ENCODE peak calls at places on chromosomes 5 and 9, in nine cellular contexts. G, A, X, Q, S, M, C, P and R are unnamed samples.

GRCh38 chr5:54997081-54997480 is 11.7 kb upstream of the ESM1 start:
- DNase-seq in A (no peak), P (no peak), C (no peak), X (no peak), S (no peak), G (no peak), Q (no peak), M (no peak), R (no peak)

GRCh38 chr9:109109962-109110325 is 9.8 kb downstream of the TMEM245 start:
- DNase-seq in P (no peak), M (no peak), X (no peak), A (no peak), Q (no peak), G (no peak), S (no peak), C (no peak), R (no peak)

GRCh38 chr5:56415356-56415765 is 182.2 kb upstream of the ANKRD55 start:
- DNase-seq in P (no peak), X (no peak), M (no peak), Q (peak; percentile 58), C (no peak), A (peak; percentile 73), G (peak; percentile 59), S (peak; percentile 83), R (peak; percentile 28)

GRCh38 chr9:93576296-93577044 is at the start of gene PHF2:
- DNase-seq in S (no peak), C (no peak), X (no peak), P (peak; percentile 43), G (peak; percentile 48), A (peak; percentile 70), Q (no peak), M (no peak), R (no peak)

GRCh38 chr5:6713274-6714181 is at the start of gene TENT4A:
- DNase-seq in G (peak; percentile 50), X (no peak), S (no peak), A (peak; percentile 56), P (peak; percentile 54), C (peak; percentile 32), M (no peak), Q (no peak), R (peak; percentile 78)

GRCh38 chr9:85522459-85523092 is 219.2 kb downstream of the AGTPBP1 start:
- DNase-seq in X (peak; percentile 26), S (peak; percentile 38), M (no peak), Q (no peak), P (no peak), C (no peak), G (peak; percentile 59), A (peak; percentile 59), R (peak; percentile 66)

GRCh38 chr9:109418827-109419226 is 79.3 kb downstream of the PTPN3 start:
- DNase-seq in S (no peak), P (no peak), C (no peak), M (no peak), X (peak; percentile 42), A (no peak), G (no peak), Q (no peak), R (no peak)

GRCh38 chr9:136416914-136417313 is 6.5 kb downstream of the PMPCA start:
- DNase-seq in X (no peak), M (no peak), P (no peak), A (no peak), Q (no peak), C (no peak), G (no peak), S (no peak), R (no peak)

GRCh38 chr9:134353539-134353938 is 27.3 kb downstream of the RXRA start:
- DNase-seq in M (no peak), A (no peak), Q (no peak), S (no peak), P (no peak), G (no peak), C (no peak), X (no peak), R (peak; percentile 88)

GRCh38 chr5:37840036-37840909 is at the start of gene GDNF:
- DNase-seq in A (peak; percentile 61), M (no peak), P (peak; percentile 36), C (peak; percentile 41), G (no peak), X (no peak), Q (no peak), S (peak; percentile 41), R (peak; percentile 85)

GRCh38 chr9:88776717-88777497 is 214.4 kb upstream of the S1PR3 start:
- DNase-seq in C (peak; percentile 88), G (no peak), P (no peak), A (no peak), Q (no peak), X (no peak), S (peak; percentile 67), M (no peak), R (no peak)

GRCh38 chr5:17340816-17341215 is 123.4 kb downstream of the BASP1 start:
- DNase-seq in M (no peak), Q (no peak), C (no peak), X (no peak), G (no peak), S (peak; percentile 87), A (no peak), P (no peak), R (no peak)

GRCh38 chr5:150532996-150533395 is 25.1 kb downstream of the NDST1 start:
- DNase-seq in X (no peak), C (no peak), P (no peak), M (no peak), S (no peak), A (no peak), G (no peak), Q (no peak), R (no peak)

GRCh38 chr9:133160742-133161541 is 2.8 kb downstream of the GBGT1 start:
- DNase-seq in A (peak; percentile 84), M (no peak), X (no peak), S (peak; percentile 81), G (no peak), C (peak; percentile 59), Q (no peak), P (peak; percentile 60), R (peak; percentile 70)

GRCh38 chr5:52947208-52947607 is 41.9 kb upstream of the ITGA2 start:
- DNase-seq in X (no peak), Q (no peak), A (no peak), S (no peak), C (no peak), G (no peak), P (no peak), M (no peak), R (no peak)

GRCh38 chr5:102762828-102763227 is 7.7 kb downstream of the PAM start:
- DNase-seq in G (no peak), Q (no peak), A (no peak), X (no peak), P (no peak), C (peak; percentile 45), M (no peak), S (no peak), R (no peak)

GRCh38 chr5:102759289-102759688 is 4.2 kb downstream of the PAM start:
- DNase-seq in Q (no peak), C (no peak), G (no peak), M (no peak), S (no peak), P (no peak), X (no peak), A (no peak), R (no peak)

GRCh38 chr5:102759700-102760099 is 4.6 kb downstream of the PAM start:
- DNase-seq in A (no peak), C (no peak), S (no peak), G (no peak), Q (no peak), X (no peak), P (no peak), M (no peak), R (no peak)

GRCh38 chr5:102762095-102762534 is 7.0 kb downstream of the PAM start:
- DNase-seq in G (no peak), A (no peak), P (no peak), M (no peak), C (peak; percentile 72), S (peak; percentile 61), X (no peak), Q (no peak), R (no peak)

GRCh38 chr5:102760815-102761214 is 5.7 kb downstream of the PAM start:
- DNase-seq in P (no peak), G (no peak), X (no peak), S (peak; percentile 65), Q (no peak), M (no peak), A (no peak), C (no peak), R (no peak)
- H3K4me1 ChIP-seq in P (no peaks in the 10 kb centered on the region), G (peaks cover 54% of the 10 kb centered on the region), X (peaks cover 34% of the 10 kb centered on the region), S (peaks cover 14% of the 10 kb centered on the region), Q (no peaks in the 10 kb centered on the region), M (peaks cover 15% of the 10 kb centered on the region), A (peaks cover 28% of the 10 kb centered on the region), C (peaks cover 41% of the 10 kb centered on the region), R (peaks cover 74% of the 10 kb centered on the region)

GRCh38 chr5:83434929-83435328 is 36.6 kb upstream of the VCAN start:
- DNase-seq in S (peak; percentile 34), X (no peak), G (no peak), M (no peak), A (no peak), P (no peak), Q (no peak), C (no peak), R (no peak)
- H3K4me1 ChIP-seq in S (no peaks in the 10 kb centered on the region), X (no peaks in the 10 kb centered on the region), G (no peaks in the 10 kb centered on the region), M (no peaks in the 10 kb centered on the region), A (no peaks in the 10 kb centered on the region), P (no peaks in the 10 kb centered on the region), Q (no peaks in the 10 kb centered on the region), C (no peaks in the 10 kb centered on the region), R (no peaks in the 10 kb centered on the region)

DNA sequence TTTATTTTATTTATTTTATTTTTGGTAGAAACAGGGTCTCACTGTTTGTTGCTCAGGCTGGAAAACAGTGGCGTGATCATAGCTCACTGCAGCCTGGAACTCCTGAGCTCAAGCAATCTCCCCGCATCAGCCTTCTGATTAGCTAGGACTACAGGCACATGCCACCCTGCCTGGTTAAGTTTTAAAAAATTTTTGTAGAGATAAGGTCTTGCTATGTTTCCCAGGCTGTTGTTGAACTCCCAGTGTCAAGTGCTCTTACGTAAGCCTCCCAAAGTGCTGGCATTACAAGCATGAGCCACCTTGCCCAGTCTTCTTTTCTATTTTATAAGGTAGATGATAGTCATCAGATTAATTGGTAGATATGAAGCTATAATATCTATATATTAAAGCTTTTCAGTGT is 382.7 kb downstream of the CDH12 start:
- DNase-seq in C (no peak), P (no peak), G (no peak), M (no peak), Q (no peak), X (no peak), S (no peak), A (no peak), R (no peak)
- H3K4me1 ChIP-seq in C (peaks cover 19% of the 10 kb centered on the region), P (no peaks in the 10 kb centered on the region), G (no peaks in the 10 kb centered on the region), M (no peaks in the 10 kb centered on the region), Q (no peaks in the 10 kb centered on the region), X (no peaks in the 10 kb centered on the region), S (no peaks in the 10 kb centered on the region), A (no peaks in the 10 kb centered on the region), R (no peaks in the 10 kb centered on the region)

DNA sequence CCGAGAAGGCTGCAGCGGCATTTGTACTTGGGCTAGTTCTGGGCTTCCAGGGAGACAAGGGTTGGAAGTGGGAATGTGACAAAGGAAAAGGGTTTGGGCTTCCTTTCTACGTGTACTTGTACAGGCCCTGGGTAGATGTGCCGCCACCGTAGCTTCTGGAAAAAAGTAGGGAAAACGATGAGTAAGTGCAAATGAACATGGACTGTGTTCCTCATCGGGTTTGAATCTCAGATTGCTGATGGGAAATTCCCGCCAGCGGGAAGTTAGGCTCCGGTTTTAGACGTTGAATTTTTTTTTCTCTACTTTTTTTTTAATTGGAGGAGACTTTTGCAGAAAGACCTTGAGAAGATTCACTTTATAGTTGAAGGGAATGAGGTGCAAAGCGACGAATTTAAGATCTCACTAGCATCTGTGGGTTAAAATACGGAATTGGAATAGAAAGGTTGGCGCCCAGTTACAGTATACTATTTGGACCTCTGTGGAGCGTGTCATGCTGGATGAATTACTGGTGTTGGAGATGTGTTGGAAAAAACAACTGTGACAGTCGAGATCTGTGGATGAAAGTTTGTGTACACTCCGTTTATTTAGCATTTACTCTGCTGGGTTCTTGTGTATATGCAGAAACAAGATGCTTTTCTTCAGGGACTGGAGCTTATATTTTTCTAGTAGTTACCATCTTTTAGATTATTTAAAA is 1.3 kb downstream of the G3BP1 start:
- DNase-seq in C (peak; percentile 35), A (peak; percentile 53), Q (no peak), X (no peak), S (peak; percentile 27), P (no peak), M (no peak), G (no peak), R (no peak)
- H3K4me1 ChIP-seq in C (peaks cover 28% of the 10 kb centered on the region), A (peaks cover 25% of the 10 kb centered on the region), Q (peaks cover 23% of the 10 kb centered on the region), X (peaks cover 8% of the 10 kb centered on the region), S (peaks cover 5% of the 10 kb centered on the region), P (peaks cover 11% of the 10 kb centered on the region), M (peaks cover 27% of the 10 kb centered on the region), G (peaks cover 59% of the 10 kb centered on the region), R (peaks cover 44% of the 10 kb centered on the region)